ENCODE peak calls at places on chromosomes 3 and 15, in seven cellular contexts. X, Q, Y, E, K, U and Z are unnamed samples.

GRCh38 chr15:70050447-70050846 is 47.3 kb downstream of the TLE3 start:
- DNase-seq in X (no peak), Q (no peak), Y (no peak), E (no peak), K (no peak), U (no peak), Z (no peak)

GRCh38 chr3:187943677-187944390 is 198.6 kb upstream of the BCL6 start:
- DNase-seq in X (peak; percentile 68), Q (no peak), Y (no peak), E (peak; percentile 23), K (peak; percentile 18), U (no peak), Z (no peak)

GRCh38 chr15:62326460-62327011 is 161.5 kb upstream of the C2CD4B start:
- DNase-seq in X (no peak), Q (no peak), Y (no peak), E (no peak), K (no peak), U (no peak), Z (no peak)

GRCh38 chr3:180036092-180036677 is 552 bp downstream of the PEX5L start:
- DNase-seq in X (no peak), Q (no peak), Y (no peak), E (no peak), K (no peak), U (no peak), Z (no peak)

GRCh38 chr3:23580337-23580736 is 225.4 kb upstream of the UBE2E1 start:
- DNase-seq in X (peak; percentile 91), Q (no peak), Y (no peak), E (peak; percentile 79), K (no peak), U (no peak), Z (no peak)

GRCh38 chr3:11379824-11380281 is 107.7 kb downstream of the ATG7 start:
- DNase-seq in X (peak; percentile 44), Q (no peak), Y (no peak), E (no peak), K (peak; percentile 32), U (no peak), Z (no peak)

GRCh38 chr3:124639406-124640237 is 90.6 kb upstream of the UMPS start:
- DNase-seq in X (no peak), Q (no peak), Y (no peak), E (no peak), K (no peak), U (no peak), Z (no peak)

GRCh38 chr15:83631534-83631933 is 22.4 kb upstream of the ADAMTSL3 start:
- DNase-seq in X (no peak), Q (no peak), Y (no peak), E (no peak), K (no peak), U (no peak), Z (no peak)

GRCh38 chr15:90523373-90523772 is 6.3 kb upstream of the CRTC3 start:
- DNase-seq in X (no peak), Q (no peak), Y (no peak), E (no peak), K (no peak), U (no peak), Z (no peak)

GRCh38 chr3:57808961-57809608 is 53.0 kb downstream of the SLMAP start:
- DNase-seq in X (no peak), Q (no peak), Y (no peak), E (no peak), K (no peak), U (no peak), Z (no peak)

GRCh38 chr15:85340852-85341251 is 39.6 kb upstream of the AKAP13 start:
- DNase-seq in X (no peak), Q (no peak), Y (no peak), E (no peak), K (no peak), U (no peak), Z (no peak)

GRCh38 chr15:73480051-73480450 is 37.1 kb downstream of the REC114 start:
- DNase-seq in X (no peak), Q (no peak), Y (no peak), E (no peak), K (no peak), U (no peak), Z (no peak)

GRCh38 chr3:15778332-15778858 is 19.4 kb downstream of the ANKRD28 start:
- DNase-seq in X (no peak), Q (no peak), Y (no peak), E (no peak), K (no peak), U (no peak), Z (no peak)
- TF ChIP-seq CTCF in X (no peak), Q (no peak), Y (no peak), E (no peak), K (no peak), U (no peak), Z (no peak)

DNA sequence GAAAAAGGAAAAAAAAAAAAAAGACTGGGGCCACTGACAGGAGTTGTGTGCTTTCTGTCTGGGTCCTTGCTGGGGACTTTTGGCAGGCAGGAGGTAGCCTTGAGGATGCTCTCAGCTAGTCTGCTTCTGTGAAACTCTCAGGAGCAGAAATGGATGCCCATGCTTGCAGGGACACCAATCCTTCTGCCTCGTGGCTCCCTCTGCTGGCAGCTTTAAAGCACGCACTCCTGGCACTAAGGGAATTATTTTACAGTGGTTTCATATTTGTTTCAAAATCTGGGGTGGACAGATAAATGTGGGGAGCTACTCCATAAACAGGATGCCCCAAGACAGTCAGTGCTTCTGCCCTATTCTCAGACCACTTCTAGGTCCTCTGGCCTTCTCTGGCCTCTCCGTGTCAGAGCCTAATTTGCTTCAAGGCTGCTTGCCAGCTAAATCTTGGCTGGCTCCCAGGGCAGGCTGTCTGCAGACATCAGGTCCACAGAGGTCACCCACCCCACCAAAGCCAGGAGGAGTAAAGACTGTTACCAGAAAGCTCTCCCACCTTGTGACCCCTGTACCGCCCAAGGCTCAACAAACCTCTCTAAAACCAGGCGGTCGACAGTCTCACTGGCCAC is 17.1 kb downstream of the TRAIP start:
- DNase-seq in X (peak; percentile 89), Q (peak; percentile 56), Y (peak; percentile 65), E (peak; percentile 52), K (peak; percentile 87), U (peak; percentile 79), Z (peak; percentile 61)
- TF ChIP-seq CTCF in X (peak; percentile 96), Q (peak; percentile 92), Y (peak; percentile 82), E (peak; percentile 93), K (peak; percentile 91), U (peak; percentile 78), Z (peak; percentile 87)

GRCh38 chr3:18667552-18667951 is 242.4 kb upstream of the SATB1 start:
- DNase-seq in X (no peak), Q (no peak), Y (no peak), E (no peak), K (no peak), U (no peak), Z (no peak)
- TF ChIP-seq CTCF in X (no peak), Q (no peak), Y (no peak), E (no peak), K (no peak), U (no peak), Z (no peak)

GRCh38 chr3:47664519-47664918 is 85.9 kb upstream of the CSPG5 start:
- DNase-seq in X (peak; percentile 16), Q (no peak), Y (no peak), E (no peak), K (no peak), U (no peak), Z (no peak)
- TF ChIP-seq CTCF in X (peak; percentile 33), Q (peak; percentile 54), Y (no peak), E (peak; percentile 19), K (peak; percentile 36), U (no peak), Z (peak; percentile 17)

GRCh38 chr3:111338059-111338698 is 203.8 kb upstream of the CD96 start:
- DNase-seq in X (peak; percentile 93), Q (peak; percentile 55), Y (no peak), E (peak; percentile 66), K (peak; percentile 87), U (no peak), Z (peak; percentile 61)
- TF ChIP-seq CTCF in X (peak; percentile 93), Q (peak; percentile 89), Y (no peak), E (peak; percentile 90), K (peak; percentile 86), U (no peak), Z (peak; percentile 88)

GRCh38 chr15:52113708-52114107 is 1.1 kb upstream of the BCL2L10 start:
- DNase-seq in X (no peak), Q (no peak), Y (no peak), E (no peak), K (no peak), U (no peak), Z (no peak)

GRCh38 chr15:52111517-52112202 is 915 bp downstream of the BCL2L10 start:
- DNase-seq in X (no peak), Q (no peak), Y (no peak), E (no peak), K (no peak), U (no peak), Z (no peak)

GRCh38 chr15:52113246-52113645 is 671 bp upstream of the BCL2L10 start:
- DNase-seq in X (peak; percentile 57), Q (no peak), Y (no peak), E (no peak), K (no peak), U (no peak), Z (no peak)

GRCh38 chr15:52114256-52114655 is 1.7 kb upstream of the BCL2L10 start:
- DNase-seq in X (no peak), Q (no peak), Y (no peak), E (no peak), K (no peak), U (no peak), Z (no peak)

DNA sequence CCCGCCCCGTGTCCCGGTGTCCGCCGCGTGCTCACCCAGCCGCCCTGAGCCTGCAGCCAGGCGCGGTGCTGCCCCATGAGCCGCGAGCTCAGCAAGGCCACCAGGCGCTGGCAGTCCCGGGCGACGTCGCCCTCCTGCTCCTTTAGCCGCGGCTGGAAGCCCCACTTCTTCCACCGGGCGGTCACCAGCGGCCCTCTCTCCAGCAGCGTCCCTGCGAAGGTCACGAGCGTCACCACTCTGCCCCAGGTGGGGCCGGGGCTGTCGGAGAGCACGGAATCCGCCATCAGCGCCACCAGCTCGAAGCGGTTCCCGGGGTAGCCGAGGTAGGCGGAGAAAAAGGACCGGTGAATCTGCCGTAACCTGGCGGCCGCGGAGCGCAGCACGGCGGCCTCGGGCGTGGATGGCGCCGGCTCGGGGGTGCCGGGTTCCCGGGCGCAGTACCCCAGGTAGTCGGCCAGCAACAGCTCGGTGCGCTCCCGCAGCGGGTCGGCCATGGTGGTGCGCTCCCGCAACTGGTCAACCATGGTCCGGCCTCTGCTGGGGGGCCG is 298 bp downstream of the BCL2L10 start:
- DNase-seq in X (no peak), Q (peak; percentile 59), Y (peak; percentile 78), E (no peak), K (no peak), U (no peak), Z (no peak)
- TF ChIP-seq CTCF in X (peak; percentile 18), Q (no peak), Y (no peak), E (peak; percentile 10), K (peak; percentile 5), U (peak; percentile 44), Z (no peak)